ENCODE peak calls at places on chromosomes 3 and 15, in nine cellular contexts. E is endothelial cell, U is choroid plexus epithelial cell, S is fibroblast of the aortic adventitia, Z is GM12864, T is fibroblast of lung, K is right lobe of liver, J is endodermal cell, D is HFFc6. H is an unnamed sample.

GRCh38 chr3:15313461-15313860 is 18.9 kb downstream of the SH3BP5 start:
- DNase-seq in E (no peak), T (no peak), U (no peak), Z (no peak), S (no peak), K (no peak), J (no peak), D (no peak), H (no peak)

GRCh38 chr3:107861904-107862303 is 228.9 kb downstream of the CD47 start:
- DNase-seq in S (no peak), E (no peak), U (no peak), J (no peak), K (no peak), Z (peak; percentile 52), T (no peak), D (no peak), H (no peak)

GRCh38 chr15:73438651-73439050 is 4.3 kb upstream of the REC114 start:
- DNase-seq in J (no peak), K (no peak), Z (no peak), T (no peak), D (no peak), U (no peak), S (no peak), E (no peak), H (no peak)

GRCh38 chr15:79972861-79973260 is 1.9 kb upstream of the BCL2A1 start:
- DNase-seq in D (no peak), K (no peak), U (no peak), Z (no peak), S (no peak), E (no peak), J (no peak), T (no peak), H (no peak)

GRCh38 chr3:107124885-107125284 is 252.4 kb upstream of the CCDC54 start:
- DNase-seq in D (peak; percentile 44), T (peak; percentile 91), S (peak; percentile 86), J (peak; percentile 67), E (no peak), Z (no peak), K (no peak), U (peak; percentile 66), H (no peak)

GRCh38 chr15:83206971-83207621 is 527 bp downstream of the HDGFL3 start:
- DNase-seq in Z (no peak), S (peak; percentile 14), K (no peak), U (peak; percentile 27), J (peak; percentile 77), E (peak; percentile 63), T (peak; percentile 49), D (no peak), H (peak; percentile 45)

GRCh38 chr3:133269393-133269792 is 130.5 kb upstream of the BFSP2 start:
- DNase-seq in J (no peak), U (no peak), D (no peak), K (no peak), Z (no peak), S (no peak), T (no peak), E (no peak), H (no peak)

GRCh38 chr3:31680072-31680870 is 147.5 kb downstream of the STT3B start:
- DNase-seq in D (no peak), E (no peak), J (peak; percentile 60), K (no peak), Z (no peak), U (peak; percentile 61), T (peak; percentile 6), S (no peak), H (no peak)

GRCh38 chr15:87369269-87369668 is 887.3 kb downstream of the NTRK3 start:
- DNase-seq in Z (no peak), U (peak; percentile 93), D (peak; percentile 94), E (no peak), K (no peak), S (peak; percentile 98), J (no peak), T (peak; percentile 99), H (no peak)

GRCh38 chr3:17055374-17056276 is 170.9 kb downstream of the PLCL2 start:
- DNase-seq in J (no peak), D (no peak), S (peak; percentile 82), K (no peak), U (peak; percentile 64), Z (no peak), T (peak; percentile 41), E (no peak), H (no peak)

GRCh38 chr15:97461212-97461611 is 499.3 kb upstream of the ARRDC4 start:
- DNase-seq in E (no peak), D (no peak), Z (no peak), K (no peak), S (no peak), U (peak; percentile 54), T (no peak), J (no peak), H (no peak)

GRCh38 chr15:27353837-27354236 is 382.9 kb downstream of the GABRG3 start:
- DNase-seq in E (no peak), T (peak; percentile 74), Z (no peak), U (peak; percentile 10), D (no peak), S (no peak), K (no peak), J (no peak), H (no peak)

GRCh38 chr3:128133273-128133883 is 9.8 kb upstream of the RUVBL1 start:
- DNase-seq in U (peak; percentile 83), D (peak; percentile 53), E (peak; percentile 54), S (peak; percentile 79), T (peak; percentile 42), J (peak; percentile 86), K (no peak), Z (no peak), H (peak; percentile 20)

GRCh38 chr15:81155375-81156218 is 21.5 kb downstream of the CFAP161 start:
- DNase-seq in Z (no peak), U (peak; percentile 87), S (peak; percentile 85), E (no peak), K (peak; percentile 52), D (peak; percentile 51), T (peak; percentile 46), J (peak; percentile 61), H (no peak)

GRCh38 chr3:33775363-33775762 is 23.1 kb upstream of the PDCD6IP start:
- DNase-seq in S (no peak), T (no peak), K (no peak), U (no peak), Z (no peak), D (peak; percentile 69), E (no peak), J (no peak), H (no peak)

GRCh38 chr3:50122071-50122470 is 33.1 kb upstream of the SEMA3F start:
- DNase-seq in U (peak; percentile 43), Z (no peak), D (no peak), E (no peak), K (no peak), T (no peak), S (peak; percentile 36), J (peak; percentile 51), H (no peak)
- TF ChIP-seq CTCF in U (peak; percentile 24), Z (no peak), D (no peak), E (no peak), K (no peak), T (no peak), S (peak; percentile 24), J (no peak), H (no peak)

GRCh38 chr15:36278219-36278618 is 301.2 kb upstream of the CDIN1 start:
- DNase-seq in Z (no peak), E (no peak), K (no peak), U (peak; percentile 54), S (peak; percentile 38), D (peak; percentile 41), J (peak; percentile 55), T (peak; percentile 35), H (no peak)
- TF ChIP-seq CTCF in Z (no peak), E (no peak), K (no peak), U (peak; percentile 35), S (peak; percentile 41), D (peak; percentile 68), J (peak; percentile 68), T (no peak), H (no peak)

GRCh38 chr3:126303272-126303671 is 53.9 kb downstream of the KLF15 start:
- DNase-seq in T (no peak), E (no peak), K (no peak), Z (no peak), U (no peak), D (no peak), J (no peak), S (no peak), H (no peak)

GRCh38 chr3:126304291-126304690 is 52.9 kb downstream of the KLF15 start:
- DNase-seq in J (no peak), E (no peak), K (no peak), D (no peak), Z (no peak), T (no peak), U (no peak), S (no peak), H (no peak)

GRCh38 chr3:126304704-126305103 is 52.5 kb downstream of the KLF15 start:
- DNase-seq in Z (no peak), J (no peak), E (no peak), K (no peak), U (no peak), D (peak; percentile 58), S (no peak), T (peak; percentile 24), H (no peak)

GRCh38 chr3:126300001-126300760 is 57.0 kb downstream of the KLF15 start:
- DNase-seq in D (no peak), T (no peak), S (no peak), Z (no peak), J (no peak), E (no peak), U (no peak), K (no peak), H (no peak)

DNA sequence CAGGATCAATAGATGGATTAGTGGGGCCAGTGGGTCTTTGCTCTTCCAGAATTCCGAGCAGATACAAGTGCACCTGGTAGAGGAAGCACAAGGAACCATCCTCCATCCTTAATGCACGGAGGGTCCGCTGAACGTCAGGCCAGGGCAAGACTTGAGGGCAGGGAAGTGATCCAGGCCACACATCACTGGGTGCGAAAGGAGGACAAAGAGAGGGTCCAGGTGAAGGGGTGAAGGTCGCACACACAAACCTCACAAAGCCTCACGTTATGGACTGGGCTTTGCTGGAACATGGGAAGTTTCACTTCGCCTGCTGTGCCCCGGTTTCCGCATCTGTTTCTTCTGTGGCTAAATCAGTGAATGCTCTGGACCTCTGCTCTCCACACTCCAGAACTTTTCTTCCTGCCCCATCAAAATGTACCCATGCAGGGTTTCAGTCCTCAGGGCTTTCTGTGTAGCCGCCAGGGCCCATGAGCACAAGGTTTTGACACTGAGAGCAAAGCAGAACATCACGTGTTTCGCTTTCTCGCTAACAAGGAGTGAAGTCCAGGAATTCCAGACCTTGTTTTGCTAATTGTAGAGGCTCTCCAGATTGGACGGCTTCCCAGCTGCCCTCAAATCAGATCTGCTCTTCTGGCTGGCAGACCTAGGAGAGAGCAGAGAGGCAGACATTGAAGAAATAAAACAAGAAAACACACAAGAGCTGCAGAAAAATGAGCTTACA is 56.3 kb downstream of the KLF15 start:
- DNase-seq in K (peak; percentile 91), U (peak; percentile 46), D (no peak), E (no peak), J (peak; percentile 59), Z (no peak), T (peak; percentile 9), S (peak; percentile 36), H (no peak)
- TF ChIP-seq CTCF in K (no peak), U (no peak), D (no peak), E (no peak), J (no peak), Z (no peak), T (no peak), S (no peak), H (no peak)

DNA sequence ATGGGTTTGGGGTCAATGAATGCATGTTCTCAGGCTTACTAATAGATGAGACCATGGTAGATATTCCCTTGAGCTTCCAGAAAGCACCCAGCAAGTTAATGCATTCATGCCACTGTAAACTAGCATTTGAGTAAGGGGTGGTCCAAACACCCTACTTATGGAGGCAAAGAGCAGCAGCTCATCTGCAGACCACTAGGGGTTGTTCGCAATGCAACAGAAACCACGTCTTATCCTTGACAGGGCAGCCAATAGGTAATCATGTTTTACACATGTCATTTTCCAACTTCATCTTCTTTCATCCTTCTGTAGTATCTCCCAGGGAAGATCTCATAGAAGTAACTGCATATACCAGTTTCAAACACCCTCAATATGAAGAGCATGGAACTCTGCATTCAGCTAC is 330.2 kb downstream of the RORA start:
- DNase-seq in E (no peak), Z (no peak), U (no peak), J (no peak), S (no peak), T (no peak), K (no peak), D (no peak), H (no peak)
- TF ChIP-seq CTCF in E (no peak), Z (peak; percentile 42), U (no peak), J (peak; percentile 64), S (no peak), T (no peak), K (no peak), D (no peak), H (peak; percentile 14)

H was measured in progenitor cell of endocrine pancreas.